ENCODE peak calls at places on chromosomes 11 and 22, in nine cellular contexts. S is cardiac fibroblast, T is GM06990, C is kidney, N is cardiac muscle cell, D is left ventricle myocardium inferior, W is testis, J is GM10248, R is fibroblast of lung. L is an unnamed sample.

GRCh38 chr22:25053153-25053805 is 100.8 kb downstream of the KIAA1671 start:
- DNase-seq in S (no peak), T (no peak), C (no peak), N (no peak), D (no peak), W (no peak), J (no peak), R (no peak), L (no peak)

GRCh38 chr11:58513747-58514367 is 6.0 kb upstream of the OR5B21 start:
- DNase-seq in S (peak), T (no peak), C (peak), N (peak), D (no peak), W (peak), J (peak), R (peak), L (peak)

GRCh38 chr11:131598305-131598704 is 227.9 kb downstream of the NTM start:
- DNase-seq in S (no peak), T (no peak), C (no peak), N (no peak), D (no peak), W (no peak), J (no peak), R (no peak), L (no peak)

GRCh38 chr22:19889951-19890350 is 35.3 kb upstream of the GNB1L start:
- DNase-seq in S (no peak), T (no peak), C (peak), N (no peak), D (no peak), W (no peak), J (no peak), R (no peak), L (no peak)

GRCh38 chr11:123166095-123166559 is 28.9 kb downstream of the CLMP start:
- DNase-seq in S (peak), T (no peak), C (peak), N (peak), D (peak), W (peak), J (no peak), R (peak), L (peak)

GRCh38 chr11:110295086-110295485 is 1.3 kb downstream of the RDX start:
- DNase-seq in S (no peak), T (no peak), C (no peak), N (no peak), D (no peak), W (no peak), J (no peak), R (no peak), L (no peak)

GRCh38 chr11:7665473-7666291 is 7.6 kb downstream of the CYB5R2 start:
- DNase-seq in S (peak), T (peak), C (peak), N (peak), D (peak), W (peak), J (peak), R (peak), L (peak)

GRCh38 chr11:85021066-85021465 is 606.1 kb downstream of the DLG2 start:
- DNase-seq in S (no peak), T (no peak), C (no peak), N (no peak), D (no peak), W (no peak), J (no peak), R (no peak), L (no peak)

GRCh38 chr11:5123802-5124521 is 14.2 kb downstream of the OR52A5 start:
- DNase-seq in S (peak), T (peak), C (no peak), N (peak), D (peak), W (peak), J (peak), R (peak), L (peak)

GRCh38 chr22:24115247-24116207 is 65.8 kb upstream of the SUSD2 start:
- DNase-seq in S (no peak), T (no peak), C (no peak), N (no peak), D (peak), W (no peak), J (no peak), R (no peak), L (no peak)

GRCh38 chr22:42922374-42923177 is 65.5 kb upstream of the ARFGAP3 start:
- DNase-seq in S (no peak), T (peak), C (no peak), N (no peak), D (no peak), W (no peak), J (no peak), R (no peak), L (no peak)

GRCh38 chr22:27962268-27963191 is 43.5 kb upstream of the PITPNB start:
- DNase-seq in S (peak), T (no peak), C (no peak), N (no peak), D (no peak), W (no peak), J (no peak), R (peak), L (no peak)

GRCh38 chr11:40183073-40184064 is 1276.1 kb downstream of the LRRC4C start:
- DNase-seq in S (no peak), T (no peak), C (no peak), N (peak), D (no peak), W (no peak), J (peak), R (no peak), L (no peak)

GRCh38 chr11:110286298-110287040 is 9.9 kb downstream of the RDX start:
- DNase-seq in S (no peak), T (no peak), C (no peak), N (no peak), D (no peak), W (no peak), J (no peak), R (no peak), L (no peak)

GRCh38 chr22:37607010-37607911 is 1.4 kb upstream of the GGA1 start:
- DNase-seq in S (peak), T (peak), C (peak), N (peak), D (peak), W (peak), J (peak), R (peak), L (peak)
- TF ChIP-seq CTCF in S (peak), T (peak), C (peak), N (peak), D (peak), W (peak), J (peak), R (peak), L (peak)

GRCh38 chr11:117923773-117924172 is 5.4 kb downstream of the TMPRSS13 start:
- DNase-seq in S (no peak), T (no peak), C (peak), N (no peak), D (no peak), W (no peak), J (no peak), R (no peak), L (peak)
- TF ChIP-seq CTCF in S (no peak), T (peak), C (no peak), N (no peak), D (no peak), W (no peak), J (no peak), R (no peak), L (peak)

GRCh38 chr11:71456294-71456693 is 3.3 kb downstream of the NADSYN1 start:
- DNase-seq in S (no peak), T (no peak), C (peak), N (no peak), D (no peak), W (no peak), J (no peak), R (no peak), L (no peak)

GRCh38 chr11:71452354-71453020 is 516 bp upstream of the NADSYN1 start:
- DNase-seq in S (peak), T (no peak), C (peak), N (peak), D (peak), W (peak), J (no peak), R (peak), L (no peak)

GRCh38 chr11:71453021-71453910 is at the start of gene NADSYN1:
- DNase-seq in S (peak), T (peak), C (peak), N (peak), D (peak), W (peak), J (peak), R (peak), L (peak)

GRCh38 chr11:71453911-71454304 is 905 bp downstream of the NADSYN1 start:
- DNase-seq in S (no peak), T (no peak), C (no peak), N (no peak), D (no peak), W (no peak), J (no peak), R (no peak), L (no peak)

GRCh38 chr11:71454470-71455113 is 1.6 kb downstream of the NADSYN1 start:
- DNase-seq in S (no peak), T (no peak), C (peak), N (no peak), D (no peak), W (no peak), J (no peak), R (no peak), L (no peak)
- TF ChIP-seq CTCF in S (no peak), T (no peak), C (no peak), N (no peak), D (no peak), W (no peak), J (no peak), R (no peak), L (no peak)

GRCh38 chr22:22233081-22233480 is 11.5 kb upstream of the VPREB1 start:
- DNase-seq in S (no peak), T (no peak), C (no peak), N (no peak), D (no peak), W (no peak), J (no peak), R (no peak), L (no peak)

GRCh38 chr22:22237521-22237920 is 7.1 kb upstream of the VPREB1 start:
- DNase-seq in S (no peak), T (no peak), C (no peak), N (no peak), D (no peak), W (no peak), J (no peak), R (no peak), L (no peak)

GRCh38 chr22:22239311-22239939 is 5.2 kb upstream of the VPREB1 start:
- DNase-seq in S (no peak), T (no peak), C (no peak), N (no peak), D (no peak), W (no peak), J (no peak), R (no peak), L (no peak)

GRCh38 chr22:22230438-22230837 is 14.1 kb upstream of the VPREB1 start:
- DNase-seq in S (no peak), T (no peak), C (no peak), N (no peak), D (no peak), W (no peak), J (no peak), R (no peak), L (no peak)

DNA sequence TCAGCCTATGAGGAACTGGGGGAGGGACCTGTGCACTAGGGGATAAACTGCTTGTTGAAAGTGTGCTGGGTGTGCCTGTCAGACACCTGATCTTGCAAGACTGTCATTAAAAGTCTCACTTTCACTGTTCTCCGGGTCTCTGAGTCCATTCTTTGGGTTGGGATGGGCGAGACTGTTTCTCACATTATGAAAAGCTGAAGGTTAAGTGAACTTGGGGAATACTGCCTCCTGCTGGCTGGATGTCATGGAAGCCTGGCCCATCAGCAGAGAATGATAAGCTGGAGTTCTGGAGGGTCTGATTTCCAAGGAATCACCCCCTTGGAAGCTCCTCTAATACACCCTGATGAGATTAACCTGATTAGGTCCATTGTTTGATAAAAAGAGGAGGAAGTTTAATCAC is 9.0 kb upstream of the VPREB1 start:
- DNase-seq in S (peak), T (no peak), C (no peak), N (no peak), D (no peak), W (peak), J (peak), R (peak), L (peak)
- TF ChIP-seq CTCF in S (peak), T (peak), C (peak), N (peak), D (peak), W (peak), J (peak), R (peak), L (peak)

L was measured in HFFc6.